ENCODE peak calls at places on chromosomes 7 and 10, in five cellular contexts. One of them, this sample, is unnamed.

GRCh38 chr10:73974309-73974946 is 23.5 kb upstream of the VCL start:
- DNase-seq in SK-MEL-5: no peak
- DNase-seq in NCI-H1417: no peak
- DNase-seq in RWPE2: no peak
- DNase-seq in esophagus squamous epithelium: no peak
- DNase-seq in this sample: no peak

GRCh38 chr10:49299816-49300139 is 808 bp downstream of the C10orf71 start:
- DNase-seq in NCI-H1417: no peak
- DNase-seq in esophagus squamous epithelium: no peak
- DNase-seq in SK-MEL-5: no peak
- DNase-seq in RWPE2: no peak
- DNase-seq in this sample: no peak

GRCh38 chr10:89591111-89591795 is 53.8 kb downstream of the PANK1 start:
- DNase-seq in NCI-H1417: no peak
- DNase-seq in esophagus squamous epithelium: no peak
- DNase-seq in SK-MEL-5: peak
- DNase-seq in RWPE2: no peak
- DNase-seq in this sample: peak

GRCh38 chr10:5450605-5451384 is 38.4 kb downstream of the NET1 start:
- DNase-seq in esophagus squamous epithelium: no peak
- DNase-seq in SK-MEL-5: no peak
- DNase-seq in RWPE2: no peak
- DNase-seq in NCI-H1417: no peak
- DNase-seq in this sample: no peak

GRCh38 chr10:48881937-48882336 is 57.7 kb downstream of the LRRC18 start:
- DNase-seq in esophagus squamous epithelium: no peak
- DNase-seq in SK-MEL-5: no peak
- DNase-seq in NCI-H1417: no peak
- DNase-seq in RWPE2: no peak
- DNase-seq in this sample: no peak

GRCh38 chr7:78450754-78451153 is 652.2 kb downstream of the PHTF2 start:
- DNase-seq in SK-MEL-5: no peak
- DNase-seq in esophagus squamous epithelium: no peak
- DNase-seq in NCI-H1417: peak
- DNase-seq in RWPE2: no peak
- DNase-seq in this sample: no peak

GRCh38 chr10:31927597-31928530 is 767 bp downstream of the ARHGAP12 start:
- DNase-seq in NCI-H1417: peak
- DNase-seq in SK-MEL-5: peak
- DNase-seq in esophagus squamous epithelium: peak
- DNase-seq in RWPE2: peak
- DNase-seq in this sample: peak

GRCh38 chr7:27046854-27047549 is 48.8 kb downstream of the HOXA1 start:
- DNase-seq in NCI-H1417: no peak
- DNase-seq in esophagus squamous epithelium: no peak
- DNase-seq in RWPE2: no peak
- DNase-seq in SK-MEL-5: no peak
- DNase-seq in this sample: peak

GRCh38 chr10:131843881-131844284 is 56.9 kb upstream of the PPP2R2D start:
- DNase-seq in esophagus squamous epithelium: no peak
- DNase-seq in NCI-H1417: no peak
- DNase-seq in SK-MEL-5: no peak
- DNase-seq in RWPE2: peak
- DNase-seq in this sample: no peak

GRCh38 chr10:124508070-124508667 is 46.5 kb downstream of the LHPP start:
- DNase-seq in SK-MEL-5: no peak
- DNase-seq in RWPE2: no peak
- DNase-seq in NCI-H1417: no peak
- DNase-seq in esophagus squamous epithelium: no peak
- DNase-seq in this sample: no peak

GRCh38 chr7:73978681-73979563 is 49.1 kb upstream of the ELN start:
- DNase-seq in RWPE2: no peak
- DNase-seq in SK-MEL-5: peak
- DNase-seq in esophagus squamous epithelium: no peak
- DNase-seq in NCI-H1417: peak
- DNase-seq in this sample: peak

GRCh38 chr7:108525327-108525984 is 479 bp downstream of the PNPLA8 start:
- DNase-seq in SK-MEL-5: peak
- DNase-seq in NCI-H1417: no peak
- DNase-seq in RWPE2: peak
- DNase-seq in esophagus squamous epithelium: no peak
- DNase-seq in this sample: peak

This sample was measured in M059J.